ENCODE peak calls at places on chromosomes 6 and 20, in four cellular contexts. W, C, A and H are unnamed samples.

GRCh38 chr6:110625883-110626282 is 149.5 kb upstream of the SLC22A16 start:
- DNase-seq in W (no peak), C (no peak), A (no peak), H (no peak)

GRCh38 chr6:14711056-14711703 is 534.7 kb upstream of the JARID2 start:
- DNase-seq in W (no peak), C (peak), A (no peak), H (peak)

GRCh38 chr6:159305159-159305558 is 136.0 kb downstream of the FNDC1 start:
- DNase-seq in A (no peak), C (no peak), W (no peak), H (no peak)

GRCh38 chr6:137852346-137852745 is 14.7 kb upstream of the TNFAIP3 start:
- DNase-seq in C (no peak), A (no peak), W (no peak), H (no peak)

GRCh38 chr6:111715321-111715720 is 109.6 kb upstream of the TRAF3IP2 start:
- DNase-seq in A (no peak), W (no peak), C (no peak), H (no peak)

GRCh38 chr6:166825553-166826145 is 130.7 kb downstream of the RNASET2 start:
- DNase-seq in C (no peak), A (no peak), W (no peak), H (no peak)

GRCh38 chr6:85473748-85474147 is 23.9 kb downstream of the NT5E start:
- DNase-seq in W (no peak), A (no peak), C (no peak), H (no peak)

GRCh38 chr20:60046011-60046413 is 87.8 kb downstream of the CDH26 start:
- DNase-seq in A (no peak), C (no peak), W (no peak), H (no peak)

GRCh38 chr6:125700591-125701353 is 48.7 kb upstream of the HEY2 start:
- DNase-seq in A (no peak), W (no peak), C (no peak), H (no peak)

GRCh38 chr20:31330893-31331292 is 22.5 kb upstream of the DEFB116 start:
- DNase-seq in W (no peak), C (no peak), A (no peak), H (no peak)

GRCh38 chr6:137973201-137973600 is 106.1 kb downstream of the TNFAIP3 start:
- DNase-seq in A (no peak), W (no peak), C (no peak), H (no peak)

GRCh38 chr6:158205220-158205944 is 37.2 kb downstream of the GTF2H5 start:
- DNase-seq in A (peak), W (no peak), C (peak), H (peak)

GRCh38 chr20:21684671-21685070 is 20.8 kb upstream of the PAX1 start:
- DNase-seq in W (no peak), C (no peak), A (no peak), H (no peak)

GRCh38 chr20:14956026-14956425 is 618.6 kb upstream of the FLRT3 start:
- DNase-seq in C (no peak), A (no peak), W (no peak), H (no peak)

GRCh38 chr6:152897807-152898399 is 84.9 kb downstream of the FBXO5 start:
- DNase-seq in W (peak), C (peak), A (peak), H (peak)

GRCh38 chr6:2817778-2818443 is 23.8 kb downstream of the SERPINB1 start:
- DNase-seq in C (no peak), W (no peak), A (no peak), H (no peak)

GRCh38 chr20:2101057-2101934 is at the start of gene STK35:
- DNase-seq in W (peak), A (peak), C (peak), H (no peak)

GRCh38 chr6:156585859-156586258 is 191.3 kb upstream of the ARID1B start:
- DNase-seq in A (no peak), W (no peak), C (no peak), H (no peak)

GRCh38 chr6:32785781-32786533 is 22.6 kb upstream of the HLA-DQB2 start:
- DNase-seq in C (peak), A (peak), W (peak), H (peak)

GRCh38 chr20:11229772-11230171 is 556.0 kb upstream of the JAG1 start:
- DNase-seq in W (no peak), C (no peak), A (no peak), H (no peak)

GRCh38 chr6:119791746-119792145 is 442.2 kb upstream of the MAN1A1 start:
- DNase-seq in C (no peak), W (no peak), A (no peak), H (no peak)

GRCh38 chr6:7905416-7905815 is 5.2 kb downstream of the TXNDC5 start:
- DNase-seq in W (no peak), A (no peak), C (no peak), H (no peak)

GRCh38 chr20:60031107-60031506 is 72.9 kb downstream of the CDH26 start:
- DNase-seq in A (no peak), C (no peak), W (no peak), H (no peak)

DNA sequence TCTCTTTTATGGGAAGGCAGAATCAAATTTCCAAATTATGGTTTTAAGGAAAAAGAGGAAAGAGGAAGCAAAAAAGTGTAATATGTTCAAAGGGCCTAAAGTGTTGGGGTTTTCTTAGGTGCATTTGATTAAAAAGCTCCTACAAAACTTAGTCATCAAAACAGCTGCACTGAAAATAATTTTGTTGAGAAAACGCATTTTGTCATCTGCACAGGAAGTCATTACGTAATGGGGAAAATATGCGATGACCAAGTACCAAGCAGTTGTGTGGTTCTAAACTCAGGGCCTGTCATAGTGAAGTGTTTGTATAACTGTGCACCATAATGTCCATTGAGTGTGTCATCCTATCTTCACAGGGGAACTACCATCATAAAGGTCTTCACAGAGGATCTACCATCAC is 15.6 kb downstream of the HAO1 start:
- DNase-seq in A (no peak), W (no peak), C (no peak), H (peak)
- TF ChIP-seq BRCA1 in A (no peak), W (no peak), C (no peak), H (no peak)

GRCh38 chr20:56439784-56440291 is 27.8 kb downstream of the CASS4 start:
- DNase-seq in C (no peak), W (no peak), A (no peak), H (no peak)

GRCh38 chr20:56437196-56437960 is 25.3 kb downstream of the CASS4 start:
- DNase-seq in W (no peak), A (no peak), C (no peak), H (no peak)

GRCh38 chr20:56442381-56443365 is 25.8 kb upstream of the RTF2 start:
- DNase-seq in A (no peak), C (no peak), W (no peak), H (no peak)

GRCh38 chr20:56443654-56444540 is 24.5 kb upstream of the RTF2 start:
- DNase-seq in C (no peak), W (no peak), A (no peak), H (peak)

GRCh38 chr20:56440346-56441007 is 27.9 kb upstream of the RTF2 start:
- DNase-seq in A (no peak), W (peak), C (no peak), H (no peak)
- TF ChIP-seq BRCA1 in A (no peak), W (no peak), C (no peak), H (no peak)

DNA sequence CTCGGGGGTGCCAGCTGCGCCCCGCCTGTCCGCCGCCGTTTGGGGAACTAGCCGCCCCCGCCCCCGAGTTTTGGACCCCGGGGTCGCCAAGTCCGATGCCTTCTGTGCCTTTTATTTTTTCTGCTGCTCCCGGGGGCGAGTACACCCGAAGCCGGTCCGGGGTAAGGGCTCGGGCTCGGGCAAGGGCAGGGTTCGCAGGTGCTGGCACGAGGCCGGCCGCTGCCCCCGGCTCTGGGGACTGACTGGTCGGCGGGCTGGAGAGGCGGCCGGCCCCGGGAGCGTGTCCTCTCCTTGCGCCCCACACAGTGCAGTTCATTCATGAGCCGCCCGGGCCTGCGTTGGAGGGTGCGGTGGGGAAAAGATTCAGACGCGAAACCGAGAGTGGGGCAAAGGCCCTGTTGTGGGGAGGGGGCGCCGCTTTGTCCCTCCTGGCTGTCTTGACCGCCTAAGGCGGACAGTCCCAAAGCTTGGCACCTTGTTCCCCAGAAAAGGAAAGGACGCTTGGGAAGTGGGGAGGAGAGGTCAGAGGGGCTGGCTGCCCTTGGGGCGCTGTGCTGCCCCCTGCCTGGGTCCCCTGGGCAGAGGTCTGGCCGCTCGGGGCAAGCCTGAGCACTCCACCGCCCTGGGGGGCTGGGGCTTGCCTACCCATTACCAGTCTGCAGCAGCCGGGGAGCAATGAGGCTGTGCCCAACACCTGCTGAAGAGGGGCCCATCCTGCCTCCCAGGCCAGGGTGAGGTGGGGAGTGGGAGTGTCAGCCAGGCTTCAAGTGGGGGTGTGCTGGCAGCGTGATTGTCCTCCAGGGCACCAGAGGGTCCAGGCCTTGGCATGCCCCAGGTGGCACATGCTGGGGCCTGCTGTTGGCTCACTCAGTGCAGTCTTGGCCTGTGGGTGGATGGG is 915 bp downstream of the TMEM63B start:
- DNase-seq in W (no peak), C (peak), A (peak), H (peak)
- TF ChIP-seq BRCA1 in W (no peak), C (no peak), A (no peak), H (no peak)

DNA sequence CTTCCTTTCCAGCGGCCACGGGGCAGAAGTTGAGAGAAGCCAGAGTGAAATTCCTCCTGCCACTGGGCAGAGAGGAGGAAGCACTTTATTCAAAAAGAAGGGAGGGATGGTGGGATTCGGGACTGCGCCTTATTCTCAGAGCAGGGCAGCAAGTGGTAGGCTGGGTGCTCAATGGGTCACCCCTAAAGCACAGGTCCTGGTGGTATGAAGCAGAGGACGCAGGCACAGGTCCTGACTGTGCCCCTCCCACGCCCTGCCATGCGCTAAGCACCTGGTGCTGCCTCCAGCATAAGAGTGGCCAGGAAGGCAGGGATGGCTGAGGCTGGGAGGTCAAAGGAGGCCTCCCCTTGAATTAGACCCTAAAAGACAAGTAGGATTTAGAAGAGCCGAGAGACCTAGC is 4.9 kb upstream of the GRM4 start:
- DNase-seq in A (peak), C (no peak), W (no peak), H (no peak)
- TF ChIP-seq BRCA1 in A (no peak), C (no peak), W (no peak), H (no peak)